ENCODE peak calls at places on chromosomes 5 and 9, in ten cellular contexts. One of them, this sample, is unnamed.

GRCh38 chr9:93093449-93094293 is 2.3 kb upstream of the CARD19 start:
- DNase-seq in right lobe of liver: no peak
- DNase-seq in heart left ventricle: peak; percentile 33
- DNase-seq in GM18507: no peak
- DNase-seq in left lung: peak; percentile 43
- DNase-seq in cardiac fibroblast: no peak
- DNase-seq in left colon: peak; percentile 44
- DNase-seq in aorta: peak; percentile 49
- DNase-seq in stimulated activated naive CD4-positive, alpha-beta T cell: no peak
- DNase-seq in amniotic stem cell: no peak
- DNase-seq in this sample: peak; percentile 44

GRCh38 chr5:149320791-149321330 is 24.4 kb upstream of the GRPEL2 start:
- DNase-seq in right lobe of liver: peak; percentile 90
- DNase-seq in GM18507: no peak
- DNase-seq in aorta: peak; percentile 85
- DNase-seq in heart left ventricle: peak; percentile 91
- DNase-seq in left lung: peak; percentile 88
- DNase-seq in left colon: peak; percentile 97
- DNase-seq in cardiac fibroblast: peak; percentile 92
- DNase-seq in stimulated activated naive CD4-positive, alpha-beta T cell: no peak
- DNase-seq in amniotic stem cell: peak; percentile 73
- DNase-seq in this sample: peak; percentile 88

GRCh38 chr9:77575785-77576184 is 72.3 kb downstream of the GNA14 start:
- DNase-seq in left lung: no peak
- DNase-seq in left colon: no peak
- DNase-seq in cardiac fibroblast: peak; percentile 44
- DNase-seq in aorta: no peak
- DNase-seq in GM18507: no peak
- DNase-seq in amniotic stem cell: no peak
- DNase-seq in heart left ventricle: no peak
- DNase-seq in stimulated activated naive CD4-positive, alpha-beta T cell: no peak
- DNase-seq in right lobe of liver: no peak
- DNase-seq in this sample: no peak

GRCh38 chr5:170431571-170431970 is 42.4 kb upstream of the KCNMB1 start:
- DNase-seq in aorta: no peak
- DNase-seq in right lobe of liver: no peak
- DNase-seq in left colon: no peak
- DNase-seq in stimulated activated naive CD4-positive, alpha-beta T cell: no peak
- DNase-seq in left lung: no peak
- DNase-seq in GM18507: no peak
- DNase-seq in cardiac fibroblast: no peak
- DNase-seq in amniotic stem cell: no peak
- DNase-seq in heart left ventricle: no peak
- DNase-seq in this sample: no peak

GRCh38 chr9:27538668-27539067 is 9.1 kb upstream of the MOB3B start:
- DNase-seq in left colon: no peak
- DNase-seq in GM18507: no peak
- DNase-seq in stimulated activated naive CD4-positive, alpha-beta T cell: no peak
- DNase-seq in right lobe of liver: no peak
- DNase-seq in cardiac fibroblast: no peak
- DNase-seq in left lung: no peak
- DNase-seq in aorta: no peak
- DNase-seq in amniotic stem cell: no peak
- DNase-seq in heart left ventricle: no peak
- DNase-seq in this sample: no peak

GRCh38 chr9:89496645-89497044 is 1.3 kb downstream of the SEMA4D start:
- DNase-seq in GM18507: no peak
- DNase-seq in right lobe of liver: no peak
- DNase-seq in left lung: no peak
- DNase-seq in amniotic stem cell: no peak
- DNase-seq in stimulated activated naive CD4-positive, alpha-beta T cell: peak; percentile 38
- DNase-seq in left colon: no peak
- DNase-seq in aorta: no peak
- DNase-seq in cardiac fibroblast: no peak
- DNase-seq in heart left ventricle: no peak
- DNase-seq in this sample: no peak

GRCh38 chr9:79195904-79196303 is 375.9 kb upstream of the TLE4 start:
- DNase-seq in left colon: no peak
- DNase-seq in GM18507: no peak
- DNase-seq in cardiac fibroblast: peak; percentile 83
- DNase-seq in stimulated activated naive CD4-positive, alpha-beta T cell: no peak
- DNase-seq in left lung: no peak
- DNase-seq in aorta: no peak
- DNase-seq in amniotic stem cell: peak; percentile 35
- DNase-seq in right lobe of liver: no peak
- DNase-seq in heart left ventricle: no peak
- DNase-seq in this sample: no peak

GRCh38 chr9:19028835-19029451 is 4.1 kb downstream of the SAXO1 start:
- DNase-seq in left colon: no peak
- DNase-seq in cardiac fibroblast: peak; percentile 85
- DNase-seq in amniotic stem cell: peak; percentile 33
- DNase-seq in GM18507: peak; percentile 65
- DNase-seq in right lobe of liver: no peak
- DNase-seq in aorta: no peak
- DNase-seq in stimulated activated naive CD4-positive, alpha-beta T cell: no peak
- DNase-seq in left lung: no peak
- DNase-seq in heart left ventricle: no peak
- DNase-seq in this sample: no peak

GRCh38 chr9:127344373-127344995 is 52.5 kb upstream of the SLC2A8 start:
- DNase-seq in left colon: no peak
- DNase-seq in cardiac fibroblast: no peak
- DNase-seq in left lung: no peak
- DNase-seq in GM18507: no peak
- DNase-seq in amniotic stem cell: no peak
- DNase-seq in stimulated activated naive CD4-positive, alpha-beta T cell: no peak
- DNase-seq in aorta: no peak
- DNase-seq in heart left ventricle: no peak
- DNase-seq in right lobe of liver: no peak
- DNase-seq in this sample: no peak

GRCh38 chr5:137374110-137374853 is 124.8 kb downstream of the SPOCK1 start:
- DNase-seq in left colon: no peak
- DNase-seq in heart left ventricle: no peak
- DNase-seq in left lung: no peak
- DNase-seq in amniotic stem cell: no peak
- DNase-seq in stimulated activated naive CD4-positive, alpha-beta T cell: no peak
- DNase-seq in GM18507: no peak
- DNase-seq in right lobe of liver: no peak
- DNase-seq in cardiac fibroblast: no peak
- DNase-seq in aorta: no peak
- DNase-seq in this sample: no peak

GRCh38 chr9:93156475-93157008 is 22.5 kb upstream of the NINJ1 start:
- DNase-seq in heart left ventricle: no peak
- DNase-seq in GM18507: no peak
- DNase-seq in stimulated activated naive CD4-positive, alpha-beta T cell: no peak
- DNase-seq in left lung: no peak
- DNase-seq in right lobe of liver: peak; percentile 54
- DNase-seq in left colon: no peak
- DNase-seq in cardiac fibroblast: no peak
- DNase-seq in aorta: no peak
- DNase-seq in amniotic stem cell: no peak
- DNase-seq in this sample: no peak

GRCh38 chr5:132269635-132270344 is 12.3 kb downstream of the PDLIM4 start:
- DNase-seq in left colon: no peak
- DNase-seq in cardiac fibroblast: no peak
- DNase-seq in GM18507: no peak
- DNase-seq in amniotic stem cell: no peak
- DNase-seq in heart left ventricle: no peak
- DNase-seq in left lung: no peak
- DNase-seq in right lobe of liver: no peak
- DNase-seq in stimulated activated naive CD4-positive, alpha-beta T cell: no peak
- DNase-seq in aorta: peak; percentile 24
- DNase-seq in this sample: no peak

GRCh38 chr5:77418162-77418561 is 74.0 kb downstream of the WDR41 start:
- DNase-seq in cardiac fibroblast: peak; percentile 37
- DNase-seq in left lung: no peak
- DNase-seq in stimulated activated naive CD4-positive, alpha-beta T cell: no peak
- DNase-seq in right lobe of liver: no peak
- DNase-seq in amniotic stem cell: no peak
- DNase-seq in aorta: no peak
- DNase-seq in left colon: no peak
- DNase-seq in GM18507: no peak
- DNase-seq in heart left ventricle: no peak
- DNase-seq in this sample: no peak

GRCh38 chr5:122492675-122493074 is 180.6 kb downstream of the SNCAIP start:
- DNase-seq in stimulated activated naive CD4-positive, alpha-beta T cell: no peak
- DNase-seq in aorta: no peak
- DNase-seq in right lobe of liver: no peak
- DNase-seq in left lung: no peak
- DNase-seq in heart left ventricle: no peak
- DNase-seq in amniotic stem cell: no peak
- DNase-seq in cardiac fibroblast: peak; percentile 31
- DNase-seq in left colon: no peak
- DNase-seq in GM18507: no peak
- DNase-seq in this sample: no peak

GRCh38 chr5:32346869-32347268 is 34.1 kb upstream of the MTMR12 start:
- DNase-seq in stimulated activated naive CD4-positive, alpha-beta T cell: no peak
- DNase-seq in right lobe of liver: no peak
- DNase-seq in heart left ventricle: no peak
- DNase-seq in amniotic stem cell: no peak
- DNase-seq in GM18507: no peak
- DNase-seq in cardiac fibroblast: no peak
- DNase-seq in aorta: no peak
- DNase-seq in left lung: no peak
- DNase-seq in left colon: no peak
- DNase-seq in this sample: no peak

GRCh38 chr5:73314395-73315195 is 134.0 kb downstream of the FOXD1 start:
- DNase-seq in left lung: no peak
- DNase-seq in GM18507: no peak
- DNase-seq in left colon: no peak
- DNase-seq in stimulated activated naive CD4-positive, alpha-beta T cell: no peak
- DNase-seq in amniotic stem cell: no peak
- DNase-seq in heart left ventricle: no peak
- DNase-seq in right lobe of liver: no peak
- DNase-seq in aorta: no peak
- DNase-seq in cardiac fibroblast: no peak
- DNase-seq in this sample: no peak

GRCh38 chr5:168780888-168781287 is 201.7 kb upstream of the PANK3 start:
- DNase-seq in cardiac fibroblast: no peak
- DNase-seq in heart left ventricle: no peak
- DNase-seq in left lung: no peak
- DNase-seq in stimulated activated naive CD4-positive, alpha-beta T cell: no peak
- DNase-seq in left colon: no peak
- DNase-seq in right lobe of liver: no peak
- DNase-seq in aorta: no peak
- DNase-seq in amniotic stem cell: no peak
- DNase-seq in GM18507: no peak
- DNase-seq in this sample: no peak

GRCh38 chr5:154367101-154367500 is 78.7 kb upstream of the SAP30L start:
- DNase-seq in stimulated activated naive CD4-positive, alpha-beta T cell: no peak
- DNase-seq in left colon: no peak
- DNase-seq in aorta: no peak
- DNase-seq in right lobe of liver: no peak
- DNase-seq in heart left ventricle: no peak
- DNase-seq in cardiac fibroblast: peak; percentile 91
- DNase-seq in amniotic stem cell: no peak
- DNase-seq in left lung: no peak
- DNase-seq in GM18507: no peak
- DNase-seq in this sample: no peak

GRCh38 chr5:134769206-134769605 is 10.6 kb downstream of the DDX46 start:
- DNase-seq in aorta: no peak
- DNase-seq in GM18507: no peak
- DNase-seq in amniotic stem cell: no peak
- DNase-seq in left colon: no peak
- DNase-seq in heart left ventricle: no peak
- DNase-seq in right lobe of liver: no peak
- DNase-seq in left lung: no peak
- DNase-seq in stimulated activated naive CD4-positive, alpha-beta T cell: no peak
- DNase-seq in cardiac fibroblast: peak; percentile 78
- DNase-seq in this sample: no peak

GRCh38 chr9:93686127-93686879 is 109.9 kb downstream of the PHF2 start:
- DNase-seq in GM18507: no peak
- DNase-seq in heart left ventricle: peak; percentile 20
- DNase-seq in right lobe of liver: no peak
- DNase-seq in stimulated activated naive CD4-positive, alpha-beta T cell: no peak
- DNase-seq in aorta: peak; percentile 30
- DNase-seq in left lung: no peak
- DNase-seq in left colon: peak; percentile 10
- DNase-seq in amniotic stem cell: no peak
- DNase-seq in cardiac fibroblast: no peak
- DNase-seq in this sample: no peak

GRCh38 chr9:35071814-35072460 is 488 bp downstream of the VCP start:
- DNase-seq in aorta: peak; percentile 90
- DNase-seq in right lobe of liver: peak; percentile 91
- DNase-seq in heart left ventricle: peak; percentile 94
- DNase-seq in GM18507: peak; percentile 53
- DNase-seq in stimulated activated naive CD4-positive, alpha-beta T cell: peak; percentile 83
- DNase-seq in amniotic stem cell: peak; percentile 68
- DNase-seq in left lung: peak; percentile 85
- DNase-seq in left colon: peak; percentile 84
- DNase-seq in cardiac fibroblast: peak; percentile 86
- DNase-seq in this sample: peak; percentile 94

GRCh38 chr5:135830384-135831275 is 3.8 kb upstream of the SLC25A48 start:
- DNase-seq in GM18507: no peak
- DNase-seq in amniotic stem cell: no peak
- DNase-seq in stimulated activated naive CD4-positive, alpha-beta T cell: no peak
- DNase-seq in cardiac fibroblast: no peak
- DNase-seq in aorta: no peak
- DNase-seq in right lobe of liver: no peak
- DNase-seq in left lung: no peak
- DNase-seq in left colon: no peak
- DNase-seq in heart left ventricle: no peak
- DNase-seq in this sample: no peak

GRCh38 chr9:95305770-95306492 is 11.6 kb downstream of the FANCC start:
- DNase-seq in left lung: no peak
- DNase-seq in right lobe of liver: no peak
- DNase-seq in amniotic stem cell: no peak
- DNase-seq in left colon: no peak
- DNase-seq in heart left ventricle: no peak
- DNase-seq in GM18507: no peak
- DNase-seq in stimulated activated naive CD4-positive, alpha-beta T cell: no peak
- DNase-seq in cardiac fibroblast: peak; percentile 57
- DNase-seq in aorta: no peak
- DNase-seq in this sample: no peak

GRCh38 chr9:125428060-125428481 is 166.4 kb downstream of the GAPVD1 start:
- DNase-seq in heart left ventricle: peak; percentile 50
- DNase-seq in cardiac fibroblast: no peak
- DNase-seq in GM18507: no peak
- DNase-seq in stimulated activated naive CD4-positive, alpha-beta T cell: no peak
- DNase-seq in left lung: no peak
- DNase-seq in aorta: peak; percentile 40
- DNase-seq in amniotic stem cell: no peak
- DNase-seq in right lobe of liver: peak; percentile 63
- DNase-seq in left colon: no peak
- DNase-seq in this sample: no peak